ENCODE peak calls at places on chromosomes 16 and 17, in seven cellular contexts. V is nephron progenitor cell, C is lung, A is RCC 7860, T is sciatic nerve, H is ovary, Z is fibroblast of pulmonary artery. W is an unnamed sample.

GRCh38 chr17:47949951-47950350 is 7.7 kb downstream of the PRR15L start:
- DNase-seq in V (no peak), C (no peak), A (no peak), T (no peak), H (no peak), Z (no peak), W (peak)

GRCh38 chr16:73280366-73280765 is 232.4 kb upstream of the ZFHX3 start:
- DNase-seq in V (no peak), C (no peak), A (no peak), T (no peak), H (no peak), Z (no peak), W (no peak)

GRCh38 chr16:86396318-86396882 is 113.9 kb upstream of the FOXF1 start:
- DNase-seq in V (no peak), C (no peak), A (no peak), T (no peak), H (no peak), Z (peak), W (peak)

GRCh38 chr17:78374631-78375274 is 3.7 kb upstream of the PGS1 start:
- DNase-seq in V (peak), C (no peak), A (peak), T (no peak), H (no peak), Z (peak), W (no peak)

GRCh38 chr16:68319185-68319908 is 8.5 kb downstream of the PRMT7 start:
- DNase-seq in V (no peak), C (no peak), A (no peak), T (no peak), H (no peak), Z (no peak), W (no peak)

GRCh38 chr16:62985727-62986126 is 949.5 kb upstream of the CDH8 start:
- DNase-seq in V (no peak), C (no peak), A (no peak), T (no peak), H (no peak), Z (no peak), W (no peak)

GRCh38 chr16:49469930-49470451 is 96.4 kb downstream of the C16orf78 start:
- DNase-seq in V (no peak), C (peak), A (no peak), T (peak), H (peak), Z (no peak), W (no peak)

GRCh38 chr17:72852267-72852945 is 240.1 kb downstream of the SLC39A11 start:
- DNase-seq in V (no peak), C (no peak), A (no peak), T (no peak), H (no peak), Z (no peak), W (no peak)

GRCh38 chr17:74659898-74660297 is 36.4 kb upstream of the CD300E start:
- DNase-seq in V (no peak), C (no peak), A (no peak), T (no peak), H (no peak), Z (no peak), W (no peak)

GRCh38 chr16:24906199-24906808 is 60.5 kb downstream of the SLC5A11 start:
- DNase-seq in V (no peak), C (no peak), A (no peak), T (no peak), H (no peak), Z (peak), W (no peak)

GRCh38 chr17:38893612-38894011 is 23.8 kb downstream of the LASP1 start:
- DNase-seq in V (no peak), C (no peak), A (no peak), T (no peak), H (no peak), Z (no peak), W (peak)

GRCh38 chr16:75341934-75342811 is 90.7 kb upstream of the BCAR1 start:
- DNase-seq in V (no peak), C (no peak), A (peak), T (no peak), H (no peak), Z (peak), W (peak)

GRCh38 chr17:54982399-54982798 is 13.8 kb downstream of the STXBP4 start:
- DNase-seq in V (no peak), C (no peak), A (no peak), T (no peak), H (peak), Z (peak), W (no peak)

GRCh38 chr17:65690626-65691310 is 129.3 kb upstream of the AXIN2 start:
- DNase-seq in V (no peak), C (no peak), A (no peak), T (no peak), H (no peak), Z (no peak), W (no peak)

GRCh38 chr16:401468-402348 is at the start of gene DECR2:
- DNase-seq in V (peak), C (peak), A (peak), T (peak), H (peak), Z (peak), W (peak)

GRCh38 chr16:27528294-27528693 is 21.4 kb downstream of the GTF3C1 start:
- DNase-seq in V (no peak), C (no peak), A (no peak), T (no peak), H (no peak), Z (no peak), W (no peak)